ENCODE peak calls at places on chromosomes 6 and 20, in five cellular contexts. One of them, this sample, is unnamed.

GRCh38 chr20:52801628-52802006 is 170.5 kb upstream of the TSHZ2 start:
- DNase-seq in AG10803: no peak
- DNase-seq in neuronal stem cell: no peak
- DNase-seq in A172: no peak
- DNase-seq in tibial nerve: no peak
- DNase-seq in this sample: no peak

GRCh38 chr6:90146914-90147668 is 149.6 kb downstream of the BACH2 start:
- DNase-seq in neuronal stem cell: no peak
- DNase-seq in A172: no peak
- DNase-seq in AG10803: no peak
- DNase-seq in tibial nerve: no peak
- DNase-seq in this sample: no peak

GRCh38 chr6:18042536-18043145 is 55.2 kb upstream of the KIF13A start:
- DNase-seq in neuronal stem cell: no peak
- DNase-seq in tibial nerve: no peak
- DNase-seq in AG10803: no peak
- DNase-seq in A172: no peak
- DNase-seq in this sample: no peak

GRCh38 chr20:17534077-17534476 is 2.9 kb upstream of the BFSP1 start:
- DNase-seq in tibial nerve: no peak
- DNase-seq in neuronal stem cell: no peak
- DNase-seq in A172: no peak
- DNase-seq in AG10803: no peak
- DNase-seq in this sample: no peak

GRCh38 chr6:169212897-169213813 is 40.5 kb downstream of the THBS2 start:
- DNase-seq in AG10803: peak; percentile 83
- DNase-seq in tibial nerve: peak; percentile 78
- DNase-seq in A172: peak; percentile 75
- DNase-seq in neuronal stem cell: peak; percentile 75
- DNase-seq in this sample: peak; percentile 82

GRCh38 chr20:33009214-33010132 is 2.0 kb downstream of the BPIFB2 start:
- DNase-seq in neuronal stem cell: no peak
- DNase-seq in AG10803: no peak
- DNase-seq in A172: no peak
- DNase-seq in tibial nerve: no peak
- DNase-seq in this sample: no peak

GRCh38 chr6:8814440-8815000 is 379.2 kb upstream of the SLC35B3 start:
- DNase-seq in AG10803: no peak
- DNase-seq in tibial nerve: no peak
- DNase-seq in neuronal stem cell: no peak
- DNase-seq in A172: no peak
- DNase-seq in this sample: no peak

GRCh38 chr6:135675862-135676261 is 175.6 kb upstream of the PDE7B start:
- DNase-seq in AG10803: no peak
- DNase-seq in tibial nerve: peak; percentile 29
- DNase-seq in A172: peak; percentile 16
- DNase-seq in neuronal stem cell: peak; percentile 56
- DNase-seq in this sample: peak; percentile 13

GRCh38 chr20:6295477-6296256 is 172.8 kb upstream of the FERMT1 start:
- DNase-seq in A172: no peak
- DNase-seq in AG10803: no peak
- DNase-seq in tibial nerve: no peak
- DNase-seq in neuronal stem cell: no peak
- DNase-seq in this sample: no peak

GRCh38 chr6:110178626-110179405 is 654 bp downstream of the WASF1 start:
- DNase-seq in A172: peak; percentile 65
- DNase-seq in tibial nerve: peak; percentile 54
- DNase-seq in neuronal stem cell: peak; percentile 59
- DNase-seq in AG10803: peak; percentile 64
- DNase-seq in this sample: peak; percentile 79

GRCh38 chr6:149129401-149130077 is 188.0 kb upstream of the TAB2 start:
- DNase-seq in A172: peak; percentile 12
- DNase-seq in tibial nerve: peak; percentile 60
- DNase-seq in neuronal stem cell: no peak
- DNase-seq in AG10803: peak; percentile 88
- DNase-seq in this sample: peak; percentile 87

GRCh38 chr6:142531727-142532126 is 229.9 kb downstream of the ADGRG6 start:
- DNase-seq in AG10803: no peak
- DNase-seq in neuronal stem cell: no peak
- DNase-seq in tibial nerve: no peak
- DNase-seq in A172: peak; percentile 35
- DNase-seq in this sample: no peak

GRCh38 chr6:113654396-113654795 is 202.7 kb upstream of the MARCKS start:
- DNase-seq in neuronal stem cell: no peak
- DNase-seq in A172: peak; percentile 88
- DNase-seq in tibial nerve: peak; percentile 71
- DNase-seq in AG10803: peak; percentile 82
- DNase-seq in this sample: peak; percentile 83

GRCh38 chr6:20946037-20946436 is 411.8 kb downstream of the CDKAL1 start:
- DNase-seq in AG10803: peak; percentile 49
- DNase-seq in neuronal stem cell: no peak
- DNase-seq in tibial nerve: no peak
- DNase-seq in A172: no peak
- DNase-seq in this sample: no peak

GRCh38 chr6:12899080-12899815 is 182.7 kb downstream of the PHACTR1 start:
- DNase-seq in tibial nerve: no peak
- DNase-seq in AG10803: no peak
- DNase-seq in neuronal stem cell: no peak
- DNase-seq in A172: no peak
- DNase-seq in this sample: no peak

GRCh38 chr20:2657241-2657640 is 4.8 kb downstream of the NOP56 start:
- DNase-seq in AG10803: no peak
- DNase-seq in A172: no peak
- DNase-seq in tibial nerve: no peak
- DNase-seq in neuronal stem cell: no peak
- DNase-seq in this sample: no peak

GRCh38 chr6:29763491-29764289 is 40.5 kb downstream of the HLA-F start:
- DNase-seq in tibial nerve: no peak
- DNase-seq in AG10803: peak; percentile 83
- DNase-seq in A172: peak; percentile 63
- DNase-seq in neuronal stem cell: no peak
- DNase-seq in this sample: peak; percentile 91

GRCh38 chr6:134374486-134374885 is 56.6 kb upstream of the SGK1 start:
- DNase-seq in AG10803: peak; percentile 8
- DNase-seq in A172: no peak
- DNase-seq in neuronal stem cell: no peak
- DNase-seq in tibial nerve: no peak
- DNase-seq in this sample: peak; percentile 7

GRCh38 chr6:1609662-1610496 is at the start of gene FOXC1:
- DNase-seq in AG10803: peak; percentile 90
- DNase-seq in tibial nerve: peak; percentile 86
- DNase-seq in neuronal stem cell: peak; percentile 80
- DNase-seq in A172: peak; percentile 83
- DNase-seq in this sample: peak; percentile 97

GRCh38 chr6:153625089-153625488 is 414.0 kb upstream of the OPRM1 start:
- DNase-seq in neuronal stem cell: peak; percentile 3
- DNase-seq in A172: no peak
- DNase-seq in tibial nerve: peak; percentile 5
- DNase-seq in AG10803: no peak
- DNase-seq in this sample: no peak

GRCh38 chr6:43294536-43294935 is 3.5 kb upstream of the SLC22A7 start:
- DNase-seq in tibial nerve: no peak
- DNase-seq in AG10803: no peak
- DNase-seq in neuronal stem cell: no peak
- DNase-seq in A172: no peak
- DNase-seq in this sample: no peak

GRCh38 chr20:14234666-14235295 is 102.6 kb downstream of the FLRT3 start:
- DNase-seq in neuronal stem cell: no peak
- DNase-seq in tibial nerve: no peak
- DNase-seq in AG10803: peak; percentile 64
- DNase-seq in A172: no peak
- DNase-seq in this sample: peak; percentile 65

GRCh38 chr20:45850926-45851325 is 6.3 kb downstream of the ACOT8 start:
- DNase-seq in A172: no peak
- DNase-seq in tibial nerve: no peak
- DNase-seq in neuronal stem cell: no peak
- DNase-seq in AG10803: no peak
- DNase-seq in this sample: no peak

GRCh38 chr20:23090147-23090546 is 4.0 kb upstream of the CD93 start:
- DNase-seq in A172: no peak
- DNase-seq in AG10803: no peak
- DNase-seq in tibial nerve: no peak
- DNase-seq in neuronal stem cell: no peak
- DNase-seq in this sample: no peak

GRCh38 chr6:48426636-48427035 is 315.6 kb upstream of the PTCHD4 start:
- DNase-seq in tibial nerve: no peak
- DNase-seq in A172: peak; percentile 71
- DNase-seq in neuronal stem cell: no peak
- DNase-seq in AG10803: peak; percentile 43
- DNase-seq in this sample: peak; percentile 71